ENCODE peak calls at places on chromosome 14, in six cellular contexts. H, O, L, K, R and V are unnamed samples.

GRCh38 chr14:95011449-95012020 is 145.8 kb downstream of the DICER1 start:
- DNase-seq in O (no peak), H (no peak), R (no peak), K (no peak), L (no peak), V (no peak)

GRCh38 chr14:53955671-53956426 is 776 bp downstream of the BMP4 start:
- DNase-seq in R (no peak), H (peak; percentile 74), L (peak; percentile 71), K (no peak), O (peak; percentile 61), V (no peak)

GRCh38 chr14:28023853-28024252 is 742.7 kb upstream of the FOXG1 start:
- DNase-seq in R (no peak), H (no peak), L (no peak), O (no peak), K (no peak), V (no peak)

GRCh38 chr14:97109234-97109633 is 312.1 kb downstream of the VRK1 start:
- DNase-seq in K (no peak), R (no peak), L (no peak), H (no peak), O (no peak), V (no peak)

GRCh38 chr14:20675669-20676068 is 8.7 kb upstream of the RNASE4 start:
- DNase-seq in L (no peak), R (no peak), K (no peak), O (no peak), H (no peak), V (no peak)

GRCh38 chr14:105974902-105975301 is 448.5 kb downstream of the TMEM121 start:
- DNase-seq in H (no peak), K (no peak), L (peak; percentile 0), O (no peak), R (no peak), V (no peak)

GRCh38 chr14:20494935-20495766 is 10.2 kb upstream of the RNASE10 start:
- DNase-seq in H (no peak), K (peak; percentile 53), R (no peak), O (peak; percentile 34), L (peak; percentile 82), V (no peak)

GRCh38 chr14:93150227-93151206 is 34.2 kb downstream of the MOAP1 start:
- DNase-seq in O (no peak), H (no peak), K (no peak), L (no peak), R (no peak), V (no peak)

GRCh38 chr14:62691613-62692489 is 353.4 kb downstream of the KCNH5 start:
- DNase-seq in H (peak; percentile 97), R (no peak), K (peak; percentile 97), O (no peak), L (peak; percentile 22), V (no peak)

GRCh38 chr14:49892301-49892635 is 614 bp upstream of the ARF6 start:
- DNase-seq in L (peak; percentile 76), O (no peak), K (peak; percentile 82), R (no peak), H (peak; percentile 83), V (peak; percentile 51)

GRCh38 chr14:65296402-65296801 is 116.1 kb upstream of the FUT8 start:
- DNase-seq in O (no peak), H (no peak), K (peak; percentile 18), L (no peak), R (no peak), V (no peak)

GRCh38 chr14:65286443-65286842 is 126.1 kb upstream of the FUT8 start:
- DNase-seq in K (no peak), R (no peak), L (no peak), H (no peak), O (no peak), V (no peak)

GRCh38 chr14:65287264-65288131 is 125.0 kb upstream of the FUT8 start:
- DNase-seq in R (no peak), L (no peak), O (peak; percentile 46), H (no peak), K (no peak), V (no peak)

GRCh38 chr14:65291561-65291960 is 121.0 kb upstream of the FUT8 start:
- DNase-seq in K (no peak), R (no peak), H (no peak), O (no peak), L (no peak), V (no peak)

GRCh38 chr14:65290830-65291229 is 121.7 kb upstream of the FUT8 start:
- DNase-seq in O (no peak), H (peak; percentile 77), K (peak; percentile 85), R (no peak), L (no peak), V (no peak)
- H3K4me1 ChIP-seq in O (no peaks in the 10 kb centered on the region), H (no peaks in the 10 kb centered on the region), K (no peaks in the 10 kb centered on the region), R (no peaks in the 10 kb centered on the region), L (peaks cover 3% of the 10 kb centered on the region), V (no peaks in the 10 kb centered on the region)

DNA sequence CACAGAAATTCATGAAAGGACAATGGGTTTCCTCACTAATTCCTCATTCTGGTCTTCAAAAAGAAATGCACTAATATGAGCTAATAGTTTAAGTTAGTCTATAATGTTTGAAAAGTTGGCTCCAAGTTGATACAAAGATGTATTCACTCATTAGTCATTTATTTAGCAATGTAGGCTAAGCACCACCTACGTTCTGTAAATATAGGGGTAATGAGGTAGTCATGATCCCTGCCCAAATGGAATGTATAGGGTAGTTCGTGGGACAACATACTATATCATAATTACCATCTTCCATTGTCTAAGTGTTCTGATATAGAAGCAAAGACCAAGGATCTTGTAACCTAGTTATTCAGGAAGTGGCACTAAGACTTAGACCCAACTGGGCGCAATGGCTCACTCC is 86.5 kb downstream of the DIO2 start:
- DNase-seq in R (no peak), L (no peak), K (no peak), H (no peak), O (no peak), V (no peak)
- H2BK15ac ChIP-seq in R (no peak overlapping the region), L (no peak overlapping the region), K (no peak overlapping the region), H (no peak overlapping the region), O (no peak overlapping the region), V (no peak overlapping the region)

GRCh38 chr14:104473244-104473565 is 106.4 kb upstream of the C14orf180 start:
- DNase-seq in R (peak; percentile 31), H (no peak), K (no peak), L (peak; percentile 65), O (peak; percentile 82), V (no peak)

GRCh38 chr14:104472073-104472472 is 107.5 kb upstream of the C14orf180 start:
- DNase-seq in H (no peak), L (no peak), R (no peak), O (no peak), K (no peak), V (no peak)

GRCh38 chr14:104475256-104475655 is 104.3 kb upstream of the C14orf180 start:
- DNase-seq in O (no peak), L (no peak), R (no peak), K (no peak), H (no peak), V (no peak)

GRCh38 chr14:104472536-104473243 is 106.9 kb upstream of the C14orf180 start:
- DNase-seq in O (no peak), K (no peak), R (no peak), H (no peak), L (no peak), V (no peak)

GRCh38 chr14:104473649-104474574 is 105.7 kb upstream of the C14orf180 start:
- DNase-seq in O (peak; percentile 55), K (no peak), L (peak; percentile 18), R (no peak), H (no peak), V (no peak)
- H3K4me1 ChIP-seq in O (no peaks in the 10 kb centered on the region), K (no peaks in the 10 kb centered on the region), L (no peaks in the 10 kb centered on the region), R (no peaks in the 10 kb centered on the region), H (no peaks in the 10 kb centered on the region), V (peaks cover 2% of the 10 kb centered on the region)

DNA sequence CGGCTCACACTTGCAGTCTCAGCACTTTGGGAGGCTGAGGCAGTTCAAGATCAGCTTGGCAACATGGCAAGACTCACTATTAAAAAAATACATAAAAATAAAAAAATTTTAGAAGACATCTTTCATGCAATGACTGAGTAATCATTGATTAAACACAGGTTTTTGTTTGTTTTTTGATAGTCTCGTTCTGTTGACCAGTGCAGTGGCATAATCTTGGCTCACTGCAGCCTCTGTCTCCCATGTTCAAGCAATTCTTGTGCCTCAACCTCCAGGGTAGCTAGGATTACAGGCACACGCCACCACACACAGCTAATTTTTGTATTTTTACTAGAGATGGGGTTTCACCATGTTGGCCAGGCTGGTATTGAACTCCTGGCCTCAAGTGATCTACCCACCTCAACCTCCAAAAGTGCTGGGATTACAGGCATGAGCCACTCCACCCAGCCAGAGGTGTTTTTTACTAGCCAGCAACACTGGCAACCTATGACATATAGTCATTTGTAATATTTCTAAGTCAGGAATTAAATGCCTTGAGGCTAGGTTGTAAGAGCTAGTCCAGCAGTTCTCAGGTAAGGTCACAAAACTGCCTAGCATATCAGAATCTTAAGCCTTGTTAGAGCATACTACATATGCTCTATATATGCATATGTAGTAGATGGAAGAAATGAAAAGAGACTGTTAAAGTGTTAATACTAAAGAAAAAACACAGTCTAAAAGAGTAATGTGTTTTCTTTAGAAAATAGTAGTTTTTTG is 27.1 kb downstream of the HECTD1 start:
- DNase-seq in R (no peak), K (no peak), H (no peak), O (no peak), L (no peak), V (no peak)
- H2BK15ac ChIP-seq in R (no peak overlapping the region), K (no peak overlapping the region), H (no peak overlapping the region), O (no peak overlapping the region), L (no peak overlapping the region), V (no peak overlapping the region)

GRCh38 chr14:68922201-68922613 is 56.9 kb downstream of the ACTN1 start:
- DNase-seq in R (no peak), K (no peak), O (no peak), H (no peak), L (no peak), V (no peak)
- H3K4me1 ChIP-seq in R (no peaks in the 10 kb centered on the region), K (peaks cover 31% of the 10 kb centered on the region), O (peaks cover 5% of the 10 kb centered on the region), H (peaks cover 31% of the 10 kb centered on the region), L (peaks cover 10% of the 10 kb centered on the region), V (peaks cover 22% of the 10 kb centered on the region)

GRCh38 chr14:31487891-31488290 is at the start of gene GPR33:
- DNase-seq in L (no peak), O (no peak), K (no peak), R (no peak), H (no peak), V (no peak)

GRCh38 chr14:31489680-31490079 is 1.8 kb upstream of the GPR33 start:
- DNase-seq in L (no peak), O (no peak), R (no peak), H (no peak), K (no peak), V (no peak)

GRCh38 chr14:31484754-31485153 is 3.1 kb downstream of the GPR33 start:
- DNase-seq in R (no peak), O (no peak), L (no peak), H (no peak), K (no peak), V (no peak)

DNA sequence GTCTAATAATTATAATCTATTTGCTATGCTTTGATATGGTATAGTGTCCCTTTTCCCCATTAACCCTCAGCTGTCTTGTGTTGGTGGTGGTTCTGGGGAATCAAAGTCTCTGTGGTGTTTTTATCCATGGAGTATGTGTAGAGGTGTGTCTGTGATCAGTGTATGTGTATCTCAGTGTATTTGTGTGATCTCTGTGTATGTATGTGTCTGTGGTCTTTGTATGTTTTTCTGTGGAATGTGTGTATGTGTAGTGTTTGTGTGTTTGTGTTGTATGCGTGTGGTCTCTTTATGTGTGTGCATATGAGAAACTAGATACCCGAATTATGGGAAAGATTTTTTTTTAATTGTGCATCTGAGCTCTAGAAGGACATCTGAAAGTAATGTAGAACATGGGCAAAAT is 1.1 kb downstream of the GPR33 start:
- DNase-seq in K (no peak), L (no peak), O (no peak), H (no peak), R (no peak), V (no peak)
- H2BK15ac ChIP-seq in K (no peak overlapping the region), L (no peak overlapping the region), O (no peak overlapping the region), H (no peak overlapping the region), R (no peak overlapping the region), V (no peak overlapping the region)